ENCODE peak calls at places on chromosome X, in five cellular contexts. E is IMR-90, C is neural progenitor cell, X is fibroblast of lung, Q is A549. Z is an unnamed sample. For H3K4me1, the result is how much of the 10 kb centered on the place peaks cover.

GRCh38 chrX:69165116-69165651 is at the start of gene PJA1:
- DNase-seq in Q (peak), E (peak), X (peak), C (peak), Z (peak)

GRCh38 chrX:71650333-71650969 is 16.9 kb upstream of the LOC101059915 start:
- DNase-seq in Q (no peak), E (no peak), X (no peak), C (no peak), Z (peak)

GRCh38 chrX:37986893-37987292 is 19.5 kb upstream of the SYTL5 start:
- DNase-seq in E (peak), X (peak), Q (no peak), C (no peak), Z (no peak)

GRCh38 chrX:21705215-21705614 is 47.1 kb upstream of the KLHL34 start:
- DNase-seq in Q (no peak), E (no peak), X (no peak), C (no peak), Z (no peak)

GRCh38 chrX:154542723-154543424 is 3.8 kb downstream of the G6PD start:
- DNase-seq in C (no peak), X (no peak), Q (peak), E (no peak), Z (no peak)

GRCh38 chrX:142089193-142089592 is 115.9 kb downstream of the MAGEC2 start:
- DNase-seq in C (no peak), E (peak), Q (peak), X (peak), Z (no peak)

GRCh38 chrX:137051978-137052640 is 18.3 kb upstream of the GPR101 start:
- DNase-seq in X (peak), C (peak), Q (peak), E (peak), Z (peak)

GRCh38 chrX:78619829-78620228 is 39.3 kb downstream of the RTL3 start:
- DNase-seq in Q (no peak), C (no peak), E (no peak), X (peak), Z (no peak)

GRCh38 chrX:38754102-38754790 is 47.0 kb upstream of the MID1IP1 start:
- DNase-seq in C (peak), Q (no peak), E (peak), X (peak), Z (peak)

GRCh38 chrX:150719641-150720040 is 26.4 kb downstream of the MTMR1 start:
- DNase-seq in C (no peak), X (no peak), Q (no peak), E (no peak), Z (no peak)

GRCh38 chrX:73562986-73563739 is at the start of gene CHIC1:
- DNase-seq in X (peak), C (peak), Q (peak), E (peak), Z (peak)

GRCh38 chrX:14864626-14865025 is 8.2 kb downstream of the FANCB start:
- DNase-seq in Q (no peak), E (peak), C (no peak), X (peak), Z (no peak)

GRCh38 chrX:70087857-70088256 is 25.6 kb downstream of the OTUD6A start:
- DNase-seq in X (no peak), E (peak), C (no peak), Q (no peak), Z (no peak)

GRCh38 chrX:57453901-57454300 is 137.9 kb upstream of the ZXDB start:
- DNase-seq in Q (no peak), X (no peak), C (peak), E (peak), Z (peak)

GRCh38 chrX:86806786-86807185 is 658.5 kb downstream of the DACH2 start:
- DNase-seq in X (no peak), E (peak), Q (no peak), C (peak), Z (peak)

GRCh38 chrX:41276661-41277506 is 57.1 kb upstream of the DDX3X start:
- DNase-seq in Q (no peak), C (no peak), E (no peak), X (no peak), Z (peak)

GRCh38 chrX:70129811-70130210 is 3.4 kb upstream of the IGBP1 start:
- DNase-seq in X (peak), C (no peak), E (peak), Q (no peak), Z (no peak)

GRCh38 chrX:74492720-74493201 is 71.5 kb downstream of the SLC16A2 start:
- DNase-seq in X (no peak), C (peak), E (no peak), Q (no peak), Z (peak)

GRCh38 chrX:103663921-103664320 is 22.6 kb downstream of the MORF4L2 start:
- DNase-seq in E (no peak), X (no peak), C (peak), Q (no peak), Z (no peak)

GRCh38 chrX:3713937-3714434 is 537 bp upstream of the PRKX start:
- DNase-seq in E (no peak), Q (no peak), X (no peak), C (peak), Z (no peak)

GRCh38 chrX:148960060-148960459 is 459.6 kb downstream of the AFF2 start:
- DNase-seq in E (no peak), X (peak), Q (no peak), C (no peak), Z (no peak)

GRCh38 chrX:135384161-135384836 is 37.4 kb upstream of the SMIM10L2A start:
- DNase-seq in Q (no peak), C (no peak), X (no peak), E (no peak), Z (no peak)

GRCh38 chrX:14347523-14347922 is 181.8 kb upstream of the GLRA2 start:
- DNase-seq in E (no peak), C (no peak), X (no peak), Q (no peak), Z (no peak)

DNA sequence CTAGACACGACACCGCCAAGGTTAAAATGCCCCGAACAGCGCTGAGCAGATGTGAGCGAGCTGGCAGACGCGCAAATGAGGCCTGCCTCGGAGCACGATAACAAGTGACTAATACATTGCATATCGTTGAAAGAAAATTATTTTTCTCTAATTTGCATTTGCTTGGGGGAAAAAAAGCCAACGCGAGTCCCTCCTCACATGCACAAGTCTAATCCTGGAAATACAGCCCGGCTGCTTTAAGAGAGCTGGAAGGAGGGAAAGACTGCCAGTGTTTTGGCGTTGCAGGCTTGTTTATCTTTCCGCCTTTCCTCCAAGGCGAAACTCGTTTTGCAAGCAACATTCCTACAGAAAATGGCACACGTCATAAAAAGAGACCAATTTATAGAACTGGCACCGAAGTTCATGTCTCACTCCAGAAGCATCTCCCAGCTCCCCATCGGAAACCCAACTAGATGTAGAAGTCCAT is 12.6 kb downstream of the BCOR start:
- DNase-seq in E (peak), X (peak), Q (no peak), C (no peak), Z (no peak)
- H3K4me1 ChIP-seq in E (under half), X (under half), Q (under half), C (half or more), Z (half or more)

DNA sequence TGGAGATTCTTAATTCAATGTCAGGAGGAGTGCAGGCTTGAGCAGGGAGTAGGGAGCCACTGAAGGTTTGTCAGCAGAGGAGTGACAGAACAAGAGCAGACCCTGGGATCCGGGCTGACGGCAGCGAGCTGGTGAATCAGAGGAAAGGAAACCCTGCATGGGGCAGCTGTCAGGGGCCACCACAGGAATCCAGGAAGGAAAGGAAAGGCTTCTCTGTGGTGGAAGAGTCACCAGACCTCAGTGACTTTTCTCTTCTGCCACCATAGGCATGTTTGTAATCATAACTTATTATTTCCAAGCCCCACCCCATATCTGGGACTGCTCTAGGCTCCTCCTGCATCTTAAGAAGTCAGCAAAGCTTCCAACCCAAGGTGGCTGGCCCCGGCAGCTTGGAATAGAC is 150.9 kb downstream of the BCOR start:
- DNase-seq in E (peak), X (peak), Q (no peak), C (no peak), Z (no peak)
- H3K4me2 ChIP-seq in E (no peak), X (no peak), Q (no peak), C (no peak), Z (no peak)

GRCh38 chrX:132413459-132413858 is 75.4 kb downstream of the MBNL3 start:
- DNase-seq in X (no peak), C (peak), E (no peak), Q (no peak), Z (no peak)
- TF ChIP-seq CTCF in X (no peak), C (peak), E (no peak), Q (no peak), Z (no peak)

GRCh38 chrX:105543271-105543670 is 279.1 kb upstream of the NRK start:
- DNase-seq in Q (no peak), C (no peak), X (no peak), E (no peak), Z (no peak)
- H3K4me1 ChIP-seq in Q (under half), C (under half), X (under half), E (under half), Z (under half)

DNA sequence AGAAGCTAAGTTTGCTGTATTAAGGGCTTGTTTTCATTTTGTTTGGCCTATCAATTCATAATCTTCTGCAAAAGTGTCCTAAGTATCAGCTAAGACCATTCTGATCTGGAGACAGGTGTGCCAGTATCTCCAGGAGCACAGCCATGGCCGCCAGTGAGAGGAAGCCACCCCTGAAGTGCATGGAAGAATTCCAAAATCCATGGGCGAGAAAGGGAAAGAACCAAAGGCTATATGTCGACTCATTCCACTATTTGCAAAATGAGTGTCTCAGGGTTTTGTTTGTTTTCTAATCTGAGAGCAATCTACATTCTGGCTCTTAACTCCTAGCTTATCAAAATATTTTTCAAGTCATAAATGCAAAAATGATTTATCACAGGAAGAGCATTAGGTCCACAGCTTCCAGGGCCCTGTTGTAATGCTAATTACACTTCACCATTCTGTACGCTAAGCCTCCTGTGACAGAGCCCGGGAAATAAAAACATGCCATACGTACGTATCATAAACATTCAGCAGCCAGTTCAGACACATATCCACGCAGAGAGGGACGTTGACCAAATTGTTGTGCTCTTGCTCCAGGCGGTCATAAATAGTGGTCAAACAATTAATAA is 137.3 kb upstream of the FTHL17 start:
- DNase-seq in C (no peak), Q (no peak), E (peak), X (peak), Z (no peak)
- H3K4me2 ChIP-seq in C (no peak), Q (no peak), E (no peak), X (no peak), Z (no peak)

GRCh38 chrX:53239474-53239873 is 14.5 kb upstream of the KDM5C start:
- DNase-seq in X (no peak), E (no peak), Q (peak), C (no peak), Z (peak)
- TF ChIP-seq CTCF in X (no peak), E (peak), Q (peak), C (peak), Z (peak)